ENCODE peak calls at places on chromosomes 16 and 17, in five cellular contexts. S is H1, Q is K562, M is HCT116, F is GM12878. L is an unnamed sample.
A peak's percentile ranks its signal among the peaks of the same experiment; 100 is the strongest.

GRCh38 chr17:62664336-62665120 is 37.1 kb downstream of the MRC2 start:
- DNase-seq in M (no peak), F (no peak), Q (no peak), S (no peak), L (no peak)

GRCh38 chr17:75077490-75078096 is 10.2 kb upstream of the SLC16A5 start:
- DNase-seq in S (no peak), Q (no peak), F (no peak), M (no peak), L (no peak)

GRCh38 chr16:374616-374926 is 4.2 kb upstream of the MRPL28 start:
- DNase-seq in Q (no peak), F (no peak), S (no peak), M (no peak), L (no peak)

GRCh38 chr17:69468211-69468610 is 53.7 kb downstream of the MAP2K6 start:
- DNase-seq in S (no peak), M (no peak), Q (no peak), F (no peak), L (no peak)

GRCh38 chr17:17666111-17666714 is 15.0 kb upstream of the RAI1 start:
- DNase-seq in M (no peak), S (no peak), F (no peak), Q (no peak), L (peak; percentile 56)

GRCh38 chr16:7431723-7432122 is 99.1 kb downstream of the RBFOX1 start:
- DNase-seq in S (no peak), F (no peak), Q (no peak), M (no peak), L (no peak)

GRCh38 chr16:27330542-27330941 is 16.8 kb downstream of the IL4R start:
- DNase-seq in Q (no peak), F (no peak), M (no peak), S (no peak), L (no peak)

GRCh38 chr16:87094246-87094865 is 222.8 kb downstream of the C16orf95 start:
- DNase-seq in Q (no peak), M (no peak), S (no peak), F (no peak), L (no peak)

GRCh38 chr16:7182510-7183109 is 150.0 kb upstream of the RBFOX1 start:
- DNase-seq in S (peak; percentile 52), M (no peak), Q (peak; percentile 10), F (no peak), L (no peak)

GRCh38 chr17:79221597-79221996 is 147.0 kb downstream of the ENGASE start:
- DNase-seq in S (no peak), Q (no peak), F (no peak), M (no peak), L (no peak)

GRCh38 chr16:35744084-35744483 is 2284.7 kb downstream of the TP53TG3F start:
- DNase-seq in F (no peak), S (no peak), M (no peak), Q (no peak), L (no peak)

GRCh38 chr17:63647065-63647725 is 25.0 kb downstream of the MAP3K3 start:
- DNase-seq in S (no peak), F (no peak), Q (no peak), M (no peak), L (no peak)

GRCh38 chr17:54935487-54935886 is 33.0 kb downstream of the COX11 start:
- DNase-seq in S (no peak), M (no peak), F (no peak), Q (no peak), L (no peak)

GRCh38 chr17:79811036-79811887 is 14.4 kb upstream of the CBX8 start:
- DNase-seq in Q (peak; percentile 76), F (no peak), S (peak; percentile 73), M (peak; percentile 50), L (peak; percentile 64)

GRCh38 chr16:86828202-86828601 is 249.9 kb downstream of the FOXL1 start:
- DNase-seq in Q (no peak), M (no peak), F (no peak), S (no peak), L (no peak)

GRCh38 chr17:3558603-3559269 is 1.1 kb upstream of the TRPV3 start:
- DNase-seq in F (peak; percentile 87), Q (no peak), S (no peak), M (no peak), L (no peak)

GRCh38 chr17:412211-413015 is 59.8 kb upstream of the RPH3AL start:
- DNase-seq in S (peak; percentile 54), M (peak; percentile 21), Q (peak; percentile 23), F (no peak), L (peak; percentile 55)

GRCh38 chr16:46972971-46973456 is 460 bp downstream of the DNAJA2 start:
- DNase-seq in Q (peak; percentile 70), F (no peak), S (peak; percentile 55), M (no peak), L (peak; percentile 36)

GRCh38 chr17:66008680-66009079 is 183.3 kb downstream of the CEP112 start:
- DNase-seq in M (no peak), F (no peak), Q (no peak), S (no peak), L (no peak)

GRCh38 chr17:79561486-79562116 is 49.2 kb downstream of the RBFOX3 start:
- DNase-seq in Q (no peak), S (no peak), F (no peak), M (no peak), L (no peak)

GRCh38 chr17:43784628-43785101 is 4.4 kb downstream of the CFAP97D1 start:
- DNase-seq in M (no peak), F (no peak), S (no peak), Q (no peak), L (peak; percentile 68)

GRCh38 chr17:60356947-60357346 is 35.0 kb downstream of the USP32 start:
- DNase-seq in S (no peak), F (no peak), M (no peak), Q (no peak), L (no peak)

GRCh38 chr16:74449470-74449869 is 28.2 kb upstream of the CLEC18B start:
- DNase-seq in F (no peak), M (peak; percentile 49), S (no peak), Q (no peak), L (no peak)

GRCh38 chr17:74715144-74715543 is 2.4 kb upstream of the CD300LF start:
- DNase-seq in Q (peak; percentile 27), S (no peak), F (no peak), M (no peak), L (peak; percentile 66)

GRCh38 chr17:70022175-70022574 is 52.9 kb upstream of the KCNJ16 start:
- DNase-seq in Q (no peak), M (no peak), S (no peak), F (no peak), L (no peak)

GRCh38 chr17:41417576-41418015 is 6.8 kb downstream of the KRT37 start:
- DNase-seq in F (no peak), Q (peak; percentile 52), S (peak; percentile 51), M (no peak), L (peak; percentile 30)

GRCh38 chr16:19607610-19608280 is 52.2 kb downstream of the VPS35L start:
- DNase-seq in Q (no peak), F (no peak), S (no peak), M (no peak), L (no peak)

GRCh38 chr17:43579570-43580140 is 33.5 kb upstream of the ETV4 start:
- DNase-seq in S (no peak), M (no peak), F (no peak), Q (no peak), L (peak; percentile 53)

GRCh38 chr17:48928876-48929811 is 15.5 kb downstream of the SNF8 start:
- DNase-seq in M (no peak), Q (no peak), S (no peak), F (no peak), L (no peak)
- TF ChIP-seq POLR2A in M (no peak), Q (peak; percentile 63), S (no peak), F (peak; percentile 28), L (peak; percentile 15)

GRCh38 chr16:56689171-56689570 is 6.9 kb downstream of the MT1X start:
- DNase-seq in Q (no peak), F (no peak), S (no peak), M (no peak), L (no peak)
- TF ChIP-seq ATF3 in Q (no peak), F (no peak), S (no peak), M (no peak), L (no peak)

GRCh38 chr17:51166198-51166986 is at the start of gene NME2:
- DNase-seq in M (peak; percentile 76), Q (peak; percentile 96), F (peak; percentile 40), S (peak; percentile 96), L (peak; percentile 89)
- TF ChIP-seq POLR2A in M (peak; percentile 46), Q (peak; percentile 85), F (peak; percentile 69), S (peak; percentile 70), L (peak; percentile 93)

GRCh38 chr16:48235556-48236136 is 8.5 kb upstream of the LONP2 start:
- DNase-seq in S (no peak), M (no peak), Q (no peak), F (no peak), L (peak; percentile 83)

GRCh38 chr16:48235058-48235555 is 9.0 kb upstream of the LONP2 start:
- DNase-seq in S (no peak), F (no peak), Q (no peak), M (no peak), L (no peak)

GRCh38 chr16:48234630-48235029 is 9.5 kb upstream of the LONP2 start:
- DNase-seq in Q (no peak), F (no peak), S (no peak), M (no peak), L (no peak)

GRCh38 chr16:48232459-48233040 is 11.6 kb upstream of the LONP2 start:
- DNase-seq in F (no peak), S (no peak), M (no peak), Q (no peak), L (no peak)

GRCh38 chr16:48231675-48232214 is 12.4 kb upstream of the LONP2 start:
- DNase-seq in F (no peak), M (peak; percentile 35), Q (no peak), S (peak; percentile 61), L (peak; percentile 49)
- TF ChIP-seq ATF3 in F (no peak), M (no peak), Q (no peak), S (no peak), L (no peak)

GRCh38 chr17:81512560-81512983 is at the start of gene ACTG1:
- DNase-seq in M (peak; percentile 80), Q (peak; percentile 93), F (no peak), S (peak; percentile 91), L (peak; percentile 86)

GRCh38 chr17:81510798-81511549 is 1.6 kb downstream of the ACTG1 start:
- DNase-seq in F (no peak), Q (no peak), M (no peak), S (no peak), L (no peak)

GRCh38 chr17:81512984-81513668 is 527 bp upstream of the ACTG1 start:
- DNase-seq in Q (no peak), M (no peak), F (no peak), S (no peak), L (peak; percentile 80)

GRCh38 chr17:81511550-81511799 is 1.1 kb downstream of the ACTG1 start:
- DNase-seq in M (no peak), S (no peak), F (no peak), Q (no peak), L (no peak)

GRCh38 chr17:81511800-81512559 is 619 bp downstream of the ACTG1 start:
- DNase-seq in F (no peak), S (no peak), Q (no peak), M (no peak), L (no peak)
- TF ChIP-seq POLR2A in F (peak; percentile 93), S (peak; percentile 69), Q (peak; percentile 82), M (no peak), L (peak; percentile 48)

L was measured in HepG2.